ENCODE peak calls at places on chromosomes 6 and 20, in six cellular contexts. Z is fibroblast of the conjunctiva; M is EL; U is activated CD4-positive, alpha-beta memory T cell treated with anti-CD3 and anti-CD28 coated beads, Interleukin-2, amount 10 ng/mL, durations not matched to agents 7 days and 5 days; F is stimulated activated naive CD8-positive, alpha-beta T cell treated with anti-CD3 and anti-CD28 coated beads, Interleukin-15, Interleukin-2, amounts not matched to agents 100 U/mL and 50 U/mL, for 24 hours; L is RWPE1. G is an unnamed sample.

GRCh38 chr6:110537208-110538123 is 61.1 kb upstream of the SLC22A16 start:
- DNase-seq in Z (peak), M (peak), U (no peak), F (no peak), L (peak), G (no peak)

GRCh38 chr6:82015043-82015442 is 232.5 kb downstream of the IBTK start:
- DNase-seq in Z (no peak), M (peak), U (no peak), F (no peak), L (no peak), G (no peak)

GRCh38 chr6:160005861-160006540 is 37.1 kb downstream of the IGF2R start:
- DNase-seq in Z (no peak), M (no peak), U (no peak), F (no peak), L (no peak), G (no peak)

GRCh38 chr6:51753635-51754034 is 333.8 kb downstream of the PKHD1 start:
- DNase-seq in Z (no peak), M (no peak), U (no peak), F (no peak), L (no peak), G (no peak)

GRCh38 chr6:14984454-14984853 is 261.4 kb upstream of the JARID2 start:
- DNase-seq in Z (no peak), M (peak), U (no peak), F (no peak), L (no peak), G (no peak)

GRCh38 chr20:46364670-46365482 is 41.5 kb downstream of the ELMO2 start:
- DNase-seq in Z (no peak), M (no peak), U (no peak), F (no peak), L (no peak), G (no peak)

GRCh38 chr6:167860546-167861226 is 34.0 kb downstream of the AFDN start:
- DNase-seq in Z (no peak), M (no peak), U (no peak), F (no peak), L (no peak), G (no peak)

GRCh38 chr20:43508604-43509040 is 1.1 kb downstream of the L3MBTL1 start:
- DNase-seq in Z (no peak), M (no peak), U (no peak), F (no peak), L (no peak), G (no peak)

GRCh38 chr6:4677011-4677750 is 99.0 kb upstream of the CDYL start:
- DNase-seq in Z (no peak), M (no peak), U (no peak), F (no peak), L (no peak), G (no peak)

GRCh38 chr6:165774903-165775608 is 112.0 kb upstream of the PDE10A start:
- DNase-seq in Z (no peak), M (no peak), U (no peak), F (peak), L (no peak), G (no peak)

GRCh38 chr6:134517145-134517658 is 199.3 kb upstream of the SGK1 start:
- DNase-seq in Z (peak), M (peak), U (no peak), F (no peak), L (peak), G (no peak)

GRCh38 chr6:3045369-3045768 is 22.9 kb upstream of the RIPK1 start:
- DNase-seq in Z (no peak), M (no peak), U (no peak), F (no peak), L (no peak), G (no peak)

GRCh38 chr20:50146732-50147662 is 6.5 kb downstream of the PEDS1 start:
- DNase-seq in Z (no peak), M (no peak), U (peak), F (peak), L (peak), G (peak)

GRCh38 chr6:37897321-37897720 is 77.8 kb downstream of the ZFAND3 start:
- DNase-seq in Z (no peak), M (peak), U (no peak), F (no peak), L (peak), G (no peak)

GRCh38 chr20:54067606-54068174 is 2.7 kb downstream of the BCAS1 start:
- DNase-seq in Z (no peak), M (no peak), U (peak), F (no peak), L (peak), G (no peak)

GRCh38 chr6:57021086-57021720 is 25.3 kb upstream of the KIAA1586 start:
- DNase-seq in Z (peak), M (peak), U (no peak), F (no peak), L (peak), G (no peak)

GRCh38 chr6:149473080-149474052 is 11.4 kb downstream of the ZC3H12D start:
- DNase-seq in Z (no peak), M (no peak), U (no peak), F (no peak), L (no peak), G (no peak)

GRCh38 chr6:82957171-82957894 is 108.3 kb downstream of the UBE3D start:
- DNase-seq in Z (no peak), M (peak), U (no peak), F (no peak), L (no peak), G (no peak)

GRCh38 chr20:33716498-33716897 is 3.6 kb downstream of the PXMP4 start:
- DNase-seq in Z (no peak), M (no peak), U (no peak), F (no peak), L (no peak), G (no peak)

GRCh38 chr6:168615837-168616236 is 174.9 kb downstream of the SMOC2 start:
- DNase-seq in Z (no peak), M (no peak), U (no peak), F (no peak), L (no peak), G (no peak)

GRCh38 chr6:147530132-147531060 is 21.9 kb downstream of the SAMD5 start:
- DNase-seq in Z (no peak), M (no peak), U (no peak), F (no peak), L (no peak), G (no peak)

GRCh38 chr6:121584591-121585369 is 149.3 kb downstream of the GJA1 start:
- DNase-seq in Z (no peak), M (no peak), U (no peak), F (no peak), L (no peak), G (no peak)

GRCh38 chr6:162615016-162615717 is 112.4 kb downstream of the PRKN start:
- DNase-seq in Z (peak), M (no peak), U (no peak), F (no peak), L (no peak), G (no peak)

GRCh38 chr20:52105045-52105572 is 86.5 kb downstream of the ZFP64 start:
- DNase-seq in Z (no peak), M (peak), U (no peak), F (peak), L (peak), G (no peak)

GRCh38 chr20:36572701-36573102 is 695 bp upstream of the TGIF2 start:
- DNase-seq in Z (no peak), M (peak), U (peak), F (peak), L (no peak), G (peak)

GRCh38 chr6:15254074-15254975 is 8.5 kb downstream of the JARID2 start:
- DNase-seq in Z (no peak), M (peak), U (no peak), F (no peak), L (no peak), G (no peak)

GRCh38 chr20:25447671-25448070 is 40.2 kb downstream of the GINS1 start:
- DNase-seq in Z (no peak), M (no peak), U (no peak), F (no peak), L (no peak), G (no peak)

G was measured in activated CD8-positive, alpha-beta T cell treated with anti-CD3 and anti-CD28 coated beads, Interleukin-2, amount 10 ng/mL, durations not matched to agents 7 days and 5 days.